ENCODE peak calls at places on chromosomes 16 and 17, in six cellular contexts. T is HT1080, N is germinal center, O is ovary, L is suprapubic skin, X is HuH-7. Y is an unnamed sample.
A peak's percentile ranks its signal among the peaks of the same experiment; 100 is the strongest.

GRCh38 chr16:48384305-48384981 is 770 bp downstream of the SIAH1 start:
- DNase-seq in X (peak; percentile 68), O (peak; percentile 61), N (peak; percentile 63), T (no peak), L (peak; percentile 76), Y (peak; percentile 80)

GRCh38 chr17:58969156-58969555 is 137.5 kb downstream of the TRIM37 start:
- DNase-seq in X (no peak), N (no peak), T (no peak), L (no peak), O (no peak), Y (no peak)

GRCh38 chr16:79537584-79537983 is 63.0 kb downstream of the MAF start:
- DNase-seq in O (no peak), L (no peak), X (no peak), T (no peak), N (no peak), Y (no peak)

GRCh38 chr17:1050246-1050995 is 53.5 kb downstream of the TIMM22 start:
- DNase-seq in T (no peak), X (no peak), L (no peak), O (no peak), N (no peak), Y (peak; percentile 39)

GRCh38 chr16:28151180-28151579 is 60.6 kb downstream of the XPO6 start:
- DNase-seq in N (no peak), L (no peak), O (no peak), T (no peak), X (no peak), Y (no peak)

GRCh38 chr17:33012522-33013033 is 20.9 kb downstream of the SPACA3 start:
- DNase-seq in O (no peak), T (peak; percentile 84), N (no peak), L (no peak), X (no peak), Y (no peak)

GRCh38 chr16:68072038-68072695 is 13.0 kb upstream of the NFATC3 start:
- DNase-seq in X (no peak), T (no peak), L (no peak), O (peak; percentile 67), N (no peak), Y (peak; percentile 95)

GRCh38 chr17:83175551-83176271 is 96.3 kb downstream of the METRNL start:
- DNase-seq in T (no peak), X (no peak), O (no peak), L (no peak), N (no peak), Y (no peak)

GRCh38 chr16:71645450-71645849 is 19.5 kb downstream of the MARVELD3 start:
- DNase-seq in N (peak; percentile 41), X (peak; percentile 72), T (peak; percentile 49), L (no peak), O (no peak), Y (no peak)

GRCh38 chr16:84033251-84034195 is 9.1 kb downstream of the SLC38A8 start:
- DNase-seq in X (no peak), O (no peak), N (no peak), L (no peak), T (no peak), Y (no peak)

GRCh38 chr16:83799336-83799735 is 8.4 kb upstream of the HSBP1 start:
- DNase-seq in X (no peak), O (no peak), L (no peak), T (no peak), N (no peak), Y (no peak)

GRCh38 chr16:2337431-2338296 is 2.9 kb downstream of the ABCA3 start:
- DNase-seq in L (no peak), N (no peak), O (no peak), X (no peak), T (no peak), Y (no peak)

GRCh38 chr17:67107811-67108210 is 63.5 kb downstream of the CACNG1 start:
- DNase-seq in T (no peak), X (no peak), N (no peak), L (no peak), O (no peak), Y (no peak)

GRCh38 chr16:88941933-88942909 is 34.8 kb downstream of the CBFA2T3 start:
- DNase-seq in L (no peak), O (no peak), X (no peak), N (peak; percentile 90), T (no peak), Y (peak; percentile 76)

GRCh38 chr16:51924744-51925143 is 622.2 kb downstream of the TOX3 start:
- DNase-seq in T (no peak), N (no peak), L (no peak), O (no peak), X (no peak), Y (no peak)

GRCh38 chr16:87465306-87465705 is 27.5 kb downstream of the ZCCHC14 start:
- DNase-seq in X (peak; percentile 61), N (no peak), L (peak; percentile 85), T (peak; percentile 75), O (peak; percentile 72), Y (peak; percentile 93)

GRCh38 chr17:71632328-71632727 is 488.5 kb upstream of the SOX9 start:
- DNase-seq in T (peak; percentile 40), N (no peak), L (no peak), O (no peak), X (no peak), Y (no peak)

GRCh38 chr16:52549011-52549692 is 2.2 kb upstream of the TOX3 start:
- DNase-seq in O (no peak), T (no peak), L (no peak), X (no peak), N (no peak), Y (no peak)

GRCh38 chr17:6894206-6894528 is 62.6 kb upstream of the TEKT1 start:
- DNase-seq in O (no peak), T (no peak), L (no peak), X (no peak), N (peak; percentile 31), Y (no peak)

GRCh38 chr17:37465058-37465616 is 24.6 kb upstream of the DUSP14 start:
- DNase-seq in N (no peak), O (no peak), L (no peak), T (peak; percentile 81), X (no peak), Y (no peak)

GRCh38 chr16:52906271-52906670 is 146.4 kb downstream of the CHD9NB start:
- DNase-seq in L (no peak), O (no peak), X (no peak), T (no peak), N (no peak), Y (no peak)

GRCh38 chr17:65797809-65798208 is 236.4 kb upstream of the AXIN2 start:
- DNase-seq in N (no peak), L (no peak), O (no peak), T (peak; percentile 3), X (peak; percentile 11), Y (no peak)

GRCh38 chr17:81435636-81436293 is 40.5 kb downstream of the BAHCC1 start:
- DNase-seq in L (no peak), N (no peak), X (no peak), O (no peak), T (no peak), Y (no peak)

GRCh38 chr17:61837175-61838051 is 25.9 kb downstream of the BRIP1 start:
- DNase-seq in X (peak; percentile 20), L (no peak), T (peak; percentile 39), N (peak; percentile 44), O (peak; percentile 16), Y (peak; percentile 21)

GRCh38 chr17:61494325-61495160 is 42.3 kb downstream of the TBX4 start:
- DNase-seq in X (no peak), N (no peak), O (no peak), L (no peak), T (no peak), Y (no peak)

GRCh38 chr17:55341432-55341831 is 76.7 kb downstream of the HLF start:
- DNase-seq in L (no peak), O (no peak), N (no peak), T (peak; percentile 40), X (no peak), Y (no peak)

GRCh38 chr17:50466371-50467113 is 2.1 kb downstream of the CHAD start:
- DNase-seq in X (no peak), L (no peak), T (no peak), O (no peak), N (no peak), Y (no peak)

GRCh38 chr16:17578921-17579876 is 108.4 kb upstream of the XYLT1 start:
- DNase-seq in T (peak; percentile 43), L (peak; percentile 80), N (peak; percentile 65), X (peak; percentile 68), O (peak; percentile 35), Y (no peak)

GRCh38 chr17:33932996-33933395 is 322.1 kb upstream of the CCL2 start:
- DNase-seq in T (no peak), N (no peak), L (no peak), O (no peak), X (no peak), Y (no peak)

GRCh38 chr17:61279476-61280145 is 120.0 kb upstream of the TBX2 start:
- DNase-seq in L (no peak), N (no peak), O (no peak), X (no peak), T (no peak), Y (no peak)

GRCh38 chr17:72118588-72119279 is 2.1 kb upstream of the SOX9 start:
- DNase-seq in O (no peak), L (peak; percentile 83), X (peak; percentile 84), T (peak; percentile 43), N (peak; percentile 41), Y (peak; percentile 52)

GRCh38 chr17:44083250-44083849 is 12.8 kb downstream of the G6PC3 start:
- DNase-seq in T (peak; percentile 34), L (no peak), N (no peak), O (no peak), X (peak; percentile 83), Y (no peak)

GRCh38 chr16:75070055-75070841 is 46.3 kb downstream of the LDHD start:
- DNase-seq in X (peak; percentile 70), N (no peak), T (no peak), L (no peak), O (peak; percentile 36), Y (peak; percentile 55)

GRCh38 chr16:77949445-77949844 is 72.9 kb upstream of the CLEC3A start:
- DNase-seq in O (no peak), L (no peak), T (no peak), N (no peak), X (no peak), Y (no peak)

GRCh38 chr17:28684963-28685362 is 23.0 kb downstream of the SUPT6H start:
- DNase-seq in L (peak; percentile 60), T (peak; percentile 13), O (peak; percentile 64), N (no peak), X (peak; percentile 44), Y (no peak)

GRCh38 chr17:9875441-9875840 is 29.6 kb downstream of the RCVRN start:
- DNase-seq in O (no peak), T (peak; percentile 69), N (no peak), L (no peak), X (no peak), Y (no peak)

GRCh38 chr17:14038206-14038605 is 31.1 kb upstream of the COX10 start:
- DNase-seq in N (no peak), X (no peak), T (peak; percentile 15), O (no peak), L (no peak), Y (no peak)

GRCh38 chr16:69253796-69254426 is 57.2 kb upstream of the VPS4A start:
- DNase-seq in L (no peak), T (no peak), X (no peak), O (no peak), N (no peak), Y (no peak)

GRCh38 chr17:48051706-48052486 is 3.7 kb downstream of the NFE2L1 start:
- DNase-seq in N (no peak), O (peak; percentile 76), T (no peak), L (no peak), X (no peak), Y (peak; percentile 63)

Y was measured in psoas muscle.